ENCODE peak calls at places on chromosomes 2 and 18, in six cellular contexts. Q, S, H, Y, J and A are unnamed samples.
A peak's percentile ranks its signal among the peaks of the same experiment; 100 is the strongest.

GRCh38 chr18:70183441-70183840 is 22.0 kb downstream of the RTTN start:
- DNase-seq in Q (no peak), S (no peak), H (no peak), Y (no peak), J (no peak), A (no peak)

GRCh38 chr2:85971369-85971768 is 82.6 kb upstream of the ST3GAL5 start:
- DNase-seq in Q (no peak), S (no peak), H (peak; percentile 59), Y (no peak), J (no peak), A (no peak)

GRCh38 chr2:195656131-195656858 is 731 bp upstream of the SLC39A10 start:
- DNase-seq in Q (no peak), S (no peak), H (no peak), Y (no peak), J (no peak), A (no peak)

GRCh38 chr2:120451334-120451733 is 105.4 kb downstream of the INHBB start:
- DNase-seq in Q (no peak), S (no peak), H (no peak), Y (no peak), J (no peak), A (no peak)

GRCh38 chr2:23685201-23685600 is 241.7 kb downstream of the ATAD2B start:
- DNase-seq in Q (no peak), S (no peak), H (no peak), Y (no peak), J (no peak), A (no peak)

GRCh38 chr2:45789317-45789716 is 137.8 kb downstream of the PRKCE start:
- DNase-seq in Q (no peak), S (no peak), H (no peak), Y (no peak), J (no peak), A (no peak)

GRCh38 chr2:229679393-229680125 is 34.8 kb downstream of the DNER start:
- DNase-seq in Q (no peak), S (no peak), H (no peak), Y (peak; percentile 6), J (no peak), A (no peak)

GRCh38 chr2:11051280-11051679 is 104.0 kb upstream of the SLC66A3 start:
- DNase-seq in Q (no peak), S (no peak), H (no peak), Y (no peak), J (no peak), A (no peak)

GRCh38 chr2:121284424-121285076 is 452 bp downstream of the TFCP2L1 start:
- DNase-seq in Q (peak; percentile 41), S (no peak), H (no peak), Y (peak; percentile 43), J (no peak), A (no peak)

DNA sequence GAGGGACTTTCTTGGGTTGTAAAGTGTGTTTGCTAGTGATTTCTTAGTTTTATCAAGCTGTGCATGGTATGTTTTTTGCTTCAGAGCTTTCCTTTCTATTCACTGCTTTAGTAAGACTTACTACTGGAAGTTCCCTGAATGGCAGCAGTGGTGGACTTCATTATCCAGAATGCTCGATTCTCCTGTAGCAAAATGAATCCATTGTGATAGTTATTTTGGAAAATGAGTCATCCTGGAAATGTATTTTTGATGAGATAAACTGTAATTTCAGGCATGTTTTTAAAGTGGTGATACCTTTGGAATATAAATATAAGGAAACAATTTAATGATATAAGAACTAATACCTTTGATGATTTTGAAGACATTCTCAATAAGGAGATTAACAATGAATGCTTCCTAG is 387.1 kb downstream of the PTPRM start:
- DNase-seq in Q (no peak), S (no peak), H (peak; percentile 52), Y (no peak), J (no peak), A (peak; percentile 47)
- H3K4me3 ChIP-seq in Q (no peak overlapping the region), S (no peak overlapping the region), H (no peak overlapping the region), Y (no peak overlapping the region), J (no peak overlapping the region), A (no peak overlapping the region)

DNA sequence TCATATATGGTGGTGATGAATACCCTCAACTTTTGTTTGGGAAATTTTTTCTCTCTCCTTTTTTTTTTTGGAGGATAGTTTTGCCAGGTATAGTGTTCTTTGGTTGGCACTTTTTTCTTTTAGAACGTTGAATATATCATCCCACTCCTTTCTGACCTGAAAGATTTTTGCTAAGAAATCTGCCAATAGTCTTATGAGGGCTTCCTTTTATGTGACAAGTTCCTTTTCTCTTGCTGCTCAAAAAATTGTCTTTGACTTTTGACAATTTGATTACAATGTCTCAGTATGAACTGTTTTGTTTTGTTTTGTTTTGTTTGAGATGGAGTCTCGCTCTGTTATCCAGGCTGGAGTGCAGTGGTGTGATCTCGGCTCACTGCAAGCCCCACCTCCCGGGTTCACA is 21.5 kb downstream of the GNAL start:
- DNase-seq in Q (no peak), S (no peak), H (no peak), Y (no peak), J (no peak), A (no peak)
- TF ChIP-seq CTCF in Q (no peak), S (no peak), H (no peak), Y (no peak), J (no peak), A (no peak)

GRCh38 chr2:215514516-215514915 is 78.6 kb upstream of the FN1 start:
- DNase-seq in Q (no peak), S (no peak), H (no peak), Y (no peak), J (no peak), A (no peak)
- H3K4me3 ChIP-seq in Q (no peak overlapping the region), S (no peak overlapping the region), H (no peak overlapping the region), Y (no peak overlapping the region), J (no peak overlapping the region), A (no peak overlapping the region)

GRCh38 chr2:118185210-118186109 is 97.2 kb downstream of the INSIG2 start:
- DNase-seq in Q (peak; percentile 79), S (peak; percentile 56), H (peak; percentile 41), Y (peak; percentile 73), J (peak; percentile 62), A (peak; percentile 46)
- TF ChIP-seq CTCF in Q (no peak), S (no peak), H (no peak), Y (peak; percentile 2), J (peak; percentile 22), A (no peak)

GRCh38 chr2:108612514-108613183 is 78.4 kb downstream of the LIMS1 start:
- DNase-seq in Q (no peak), S (peak; percentile 77), H (no peak), Y (no peak), J (peak; percentile 80), A (no peak)
- H3K4me3 ChIP-seq in Q (no peak overlapping the region), S (peak overlapping the region; percentile 35), H (no peak overlapping the region), Y (no peak overlapping the region), J (peak overlapping the region; percentile 35), A (no peak overlapping the region)